ENCODE peak calls at places on chromosomes 5 and 9, in six cellular contexts. One of them, this sample, is unnamed. For H3K4me1, the result is how much of the 10 kb centered on the place peaks cover.

GRCh38 chr5:96876292-96876850 is at the start of gene ERAP2:
- DNase-seq in sigmoid colon: no peak
- DNase-seq in A549: peak
- DNase-seq in left ventricle myocardium inferior: no peak
- DNase-seq in CD8-positive, alpha-beta memory T cell: no peak
- DNase-seq in CD4-positive, alpha-beta memory T cell: peak
- DNase-seq in this sample: peak

GRCh38 chr5:92267830-92268229 is 884.7 kb upstream of the ARRDC3 start:
- DNase-seq in sigmoid colon: peak
- DNase-seq in A549: no peak
- DNase-seq in left ventricle myocardium inferior: no peak
- DNase-seq in CD8-positive, alpha-beta memory T cell: no peak
- DNase-seq in CD4-positive, alpha-beta memory T cell: peak
- DNase-seq in this sample: no peak

GRCh38 chr9:115241641-115242040 is 123.7 kb upstream of the TNC start:
- DNase-seq in sigmoid colon: no peak
- DNase-seq in A549: no peak
- DNase-seq in left ventricle myocardium inferior: no peak
- DNase-seq in CD8-positive, alpha-beta memory T cell: no peak
- DNase-seq in CD4-positive, alpha-beta memory T cell: no peak
- DNase-seq in this sample: no peak

GRCh38 chr9:115335441-115335840 is 217.5 kb upstream of the TNC start:
- DNase-seq in sigmoid colon: no peak
- DNase-seq in A549: no peak
- DNase-seq in left ventricle myocardium inferior: no peak
- DNase-seq in CD8-positive, alpha-beta memory T cell: no peak
- DNase-seq in CD4-positive, alpha-beta memory T cell: no peak
- DNase-seq in this sample: no peak

GRCh38 chr5:96893342-96893741 is 17.0 kb downstream of the ERAP2 start:
- DNase-seq in sigmoid colon: no peak
- DNase-seq in A549: no peak
- DNase-seq in left ventricle myocardium inferior: no peak
- DNase-seq in CD8-positive, alpha-beta memory T cell: no peak
- DNase-seq in CD4-positive, alpha-beta memory T cell: peak
- DNase-seq in this sample: no peak

GRCh38 chr9:89489548-89490527 is 8.1 kb downstream of the SEMA4D start:
- DNase-seq in sigmoid colon: no peak
- DNase-seq in A549: no peak
- DNase-seq in left ventricle myocardium inferior: no peak
- DNase-seq in CD8-positive, alpha-beta memory T cell: no peak
- DNase-seq in CD4-positive, alpha-beta memory T cell: peak
- DNase-seq in this sample: peak

GRCh38 chr5:122493776-122494518 is 181.9 kb downstream of the SNCAIP start:
- DNase-seq in sigmoid colon: no peak
- DNase-seq in A549: no peak
- DNase-seq in left ventricle myocardium inferior: no peak
- DNase-seq in CD8-positive, alpha-beta memory T cell: no peak
- DNase-seq in CD4-positive, alpha-beta memory T cell: no peak
- DNase-seq in this sample: no peak

GRCh38 chr5:173020154-173020581 is 36.0 kb upstream of the CREBRF start:
- DNase-seq in sigmoid colon: no peak
- DNase-seq in A549: no peak
- DNase-seq in left ventricle myocardium inferior: no peak
- DNase-seq in CD8-positive, alpha-beta memory T cell: no peak
- DNase-seq in CD4-positive, alpha-beta memory T cell: no peak
- DNase-seq in this sample: no peak

GRCh38 chr9:16022228-16022627 is 469.4 kb downstream of the CCDC171 start:
- DNase-seq in sigmoid colon: no peak
- DNase-seq in A549: no peak
- DNase-seq in left ventricle myocardium inferior: no peak
- DNase-seq in CD8-positive, alpha-beta memory T cell: no peak
- DNase-seq in CD4-positive, alpha-beta memory T cell: no peak
- DNase-seq in this sample: no peak

GRCh38 chr9:97567894-97568202 is 65.3 kb downstream of the TSTD2 start:
- DNase-seq in sigmoid colon: no peak
- DNase-seq in A549: no peak
- DNase-seq in left ventricle myocardium inferior: no peak
- DNase-seq in CD8-positive, alpha-beta memory T cell: no peak
- DNase-seq in CD4-positive, alpha-beta memory T cell: no peak
- DNase-seq in this sample: no peak

GRCh38 chr5:171893290-171893890 is 107.8 kb downstream of the SMIM23 start:
- DNase-seq in sigmoid colon: no peak
- DNase-seq in A549: no peak
- DNase-seq in left ventricle myocardium inferior: no peak
- DNase-seq in CD8-positive, alpha-beta memory T cell: no peak
- DNase-seq in CD4-positive, alpha-beta memory T cell: no peak
- DNase-seq in this sample: no peak

GRCh38 chr9:129382281-129383004 is 204.4 kb upstream of the IER5L start:
- DNase-seq in sigmoid colon: peak
- DNase-seq in A549: no peak
- DNase-seq in left ventricle myocardium inferior: no peak
- DNase-seq in CD8-positive, alpha-beta memory T cell: no peak
- DNase-seq in CD4-positive, alpha-beta memory T cell: no peak
- DNase-seq in this sample: no peak

GRCh38 chr5:123610209-123610608 is 98.2 kb downstream of the CSNK1G3 start:
- DNase-seq in sigmoid colon: no peak
- DNase-seq in A549: no peak
- DNase-seq in left ventricle myocardium inferior: no peak
- DNase-seq in CD8-positive, alpha-beta memory T cell: no peak
- DNase-seq in CD4-positive, alpha-beta memory T cell: no peak
- DNase-seq in this sample: no peak

GRCh38 chr5:135272311-135272805 is 126.7 kb downstream of the MACROH2A1 start:
- DNase-seq in sigmoid colon: no peak
- DNase-seq in A549: no peak
- DNase-seq in left ventricle myocardium inferior: no peak
- DNase-seq in CD8-positive, alpha-beta memory T cell: no peak
- DNase-seq in CD4-positive, alpha-beta memory T cell: no peak
- DNase-seq in this sample: no peak

GRCh38 chr5:138610468-138611294 is 35.5 kb upstream of the HSPA9 start:
- DNase-seq in sigmoid colon: peak
- DNase-seq in A549: peak
- DNase-seq in left ventricle myocardium inferior: peak
- DNase-seq in CD8-positive, alpha-beta memory T cell: no peak
- DNase-seq in CD4-positive, alpha-beta memory T cell: no peak
- DNase-seq in this sample: no peak

GRCh38 chr9:135074354-135075233 is 12.9 kb upstream of the OLFM1 start:
- DNase-seq in sigmoid colon: peak
- DNase-seq in A549: no peak
- DNase-seq in left ventricle myocardium inferior: no peak
- DNase-seq in CD8-positive, alpha-beta memory T cell: no peak
- DNase-seq in CD4-positive, alpha-beta memory T cell: no peak
- DNase-seq in this sample: no peak

GRCh38 chr9:14515564-14516198 is 177.6 kb downstream of the ZDHHC21 start:
- DNase-seq in sigmoid colon: peak
- DNase-seq in A549: no peak
- DNase-seq in left ventricle myocardium inferior: no peak
- DNase-seq in CD8-positive, alpha-beta memory T cell: no peak
- DNase-seq in CD4-positive, alpha-beta memory T cell: no peak
- DNase-seq in this sample: no peak

GRCh38 chr5:178106086-178106485 is 7.2 kb upstream of the N4BP3 start:
- DNase-seq in sigmoid colon: no peak
- DNase-seq in A549: no peak
- DNase-seq in left ventricle myocardium inferior: no peak
- DNase-seq in CD8-positive, alpha-beta memory T cell: no peak
- DNase-seq in CD4-positive, alpha-beta memory T cell: no peak
- DNase-seq in this sample: no peak

GRCh38 chr9:114177423-114178064 is 22.2 kb downstream of the COL27A1 start:
- DNase-seq in sigmoid colon: no peak
- DNase-seq in A549: no peak
- DNase-seq in left ventricle myocardium inferior: no peak
- DNase-seq in CD8-positive, alpha-beta memory T cell: no peak
- DNase-seq in CD4-positive, alpha-beta memory T cell: no peak
- DNase-seq in this sample: no peak

GRCh38 chr9:2262809-2263510 is 247.8 kb downstream of the SMARCA2 start:
- DNase-seq in sigmoid colon: no peak
- DNase-seq in A549: no peak
- DNase-seq in left ventricle myocardium inferior: no peak
- DNase-seq in CD8-positive, alpha-beta memory T cell: no peak
- DNase-seq in CD4-positive, alpha-beta memory T cell: no peak
- DNase-seq in this sample: no peak

GRCh38 chr5:10304932-10305331 is 2.8 kb downstream of the CMBL start:
- DNase-seq in sigmoid colon: no peak
- DNase-seq in A549: peak
- DNase-seq in left ventricle myocardium inferior: no peak
- DNase-seq in CD8-positive, alpha-beta memory T cell: no peak
- DNase-seq in CD4-positive, alpha-beta memory T cell: no peak
- DNase-seq in this sample: no peak

GRCh38 chr5:74028406-74028805 is 402.4 kb downstream of the ARHGEF28 start:
- DNase-seq in sigmoid colon: no peak
- DNase-seq in A549: no peak
- DNase-seq in left ventricle myocardium inferior: no peak
- DNase-seq in CD8-positive, alpha-beta memory T cell: no peak
- DNase-seq in CD4-positive, alpha-beta memory T cell: no peak
- DNase-seq in this sample: no peak

GRCh38 chr5:134142806-134143205 is 28.3 kb downstream of the TCF7 start:
- DNase-seq in sigmoid colon: peak
- DNase-seq in A549: no peak
- DNase-seq in left ventricle myocardium inferior: no peak
- DNase-seq in CD8-positive, alpha-beta memory T cell: no peak
- DNase-seq in CD4-positive, alpha-beta memory T cell: no peak
- DNase-seq in this sample: no peak

GRCh38 chr5:36090033-36090432 is 23.4 kb upstream of the UGT3A2 start:
- DNase-seq in sigmoid colon: no peak
- DNase-seq in A549: peak
- DNase-seq in left ventricle myocardium inferior: no peak
- DNase-seq in CD8-positive, alpha-beta memory T cell: no peak
- DNase-seq in CD4-positive, alpha-beta memory T cell: no peak
- DNase-seq in this sample: peak

GRCh38 chr5:17260549-17260948 is 43.1 kb downstream of the BASP1 start:
- DNase-seq in sigmoid colon: no peak
- DNase-seq in A549: no peak
- DNase-seq in left ventricle myocardium inferior: no peak
- DNase-seq in CD8-positive, alpha-beta memory T cell: no peak
- DNase-seq in CD4-positive, alpha-beta memory T cell: no peak
- DNase-seq in this sample: no peak

GRCh38 chr5:55440188-55440646 is 94.5 kb downstream of the PLPP1 start:
- DNase-seq in sigmoid colon: peak
- DNase-seq in A549: no peak
- DNase-seq in left ventricle myocardium inferior: no peak
- DNase-seq in CD8-positive, alpha-beta memory T cell: no peak
- DNase-seq in CD4-positive, alpha-beta memory T cell: no peak
- DNase-seq in this sample: no peak
- H3K4me1 ChIP-seq in sigmoid colon: half or more
- H3K4me1 ChIP-seq in A549: under half
- H3K4me1 ChIP-seq in left ventricle myocardium inferior: half or more
- H3K4me1 ChIP-seq in CD8-positive, alpha-beta memory T cell: under half
- H3K4me1 ChIP-seq in CD4-positive, alpha-beta memory T cell: under half
- H3K4me1 ChIP-seq in this sample: under half

GRCh38 chr9:121958530-121958929 is 134.6 kb downstream of the TTLL11 start:
- DNase-seq in sigmoid colon: no peak
- DNase-seq in A549: no peak
- DNase-seq in left ventricle myocardium inferior: no peak
- DNase-seq in CD8-positive, alpha-beta memory T cell: no peak
- DNase-seq in CD4-positive, alpha-beta memory T cell: no peak
- DNase-seq in this sample: no peak
- H3K4me1 ChIP-seq in sigmoid colon: under half
- H3K4me1 ChIP-seq in A549: under half
- H3K4me1 ChIP-seq in left ventricle myocardium inferior: under half
- H3K4me1 ChIP-seq in CD8-positive, alpha-beta memory T cell: under half
- H3K4me1 ChIP-seq in CD4-positive, alpha-beta memory T cell: under half
- H3K4me1 ChIP-seq in this sample: under half

DNA sequence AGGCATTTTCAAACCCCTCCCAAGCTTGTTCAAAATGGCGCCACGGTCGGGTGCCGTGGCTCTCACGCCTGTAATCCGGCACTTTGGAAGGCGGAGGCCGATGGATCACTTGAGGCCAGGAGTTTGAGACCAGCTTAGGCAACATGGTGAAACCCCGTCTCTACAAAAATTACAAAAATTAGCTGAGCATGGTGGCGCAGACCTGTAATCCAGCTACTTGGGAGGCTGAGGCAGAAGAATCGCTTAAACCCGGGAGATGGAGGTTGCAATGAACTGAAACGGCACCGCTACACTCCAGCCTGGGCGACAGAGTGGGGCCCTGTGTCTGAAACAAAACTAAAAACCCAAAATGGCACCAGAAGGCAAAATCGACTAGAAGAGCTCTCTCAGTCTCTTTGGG is 142.0 kb downstream of the MTX3 start:
- DNase-seq in sigmoid colon: no peak
- DNase-seq in A549: no peak
- DNase-seq in left ventricle myocardium inferior: no peak
- DNase-seq in CD8-positive, alpha-beta memory T cell: no peak
- DNase-seq in CD4-positive, alpha-beta memory T cell: no peak
- DNase-seq in this sample: no peak
- H3K4me1 ChIP-seq in sigmoid colon: under half
- H3K4me1 ChIP-seq in A549: under half
- H3K4me1 ChIP-seq in left ventricle myocardium inferior: under half
- H3K4me1 ChIP-seq in CD8-positive, alpha-beta memory T cell: under half
- H3K4me1 ChIP-seq in CD4-positive, alpha-beta memory T cell: under half
- H3K4me1 ChIP-seq in this sample: under half

DNA sequence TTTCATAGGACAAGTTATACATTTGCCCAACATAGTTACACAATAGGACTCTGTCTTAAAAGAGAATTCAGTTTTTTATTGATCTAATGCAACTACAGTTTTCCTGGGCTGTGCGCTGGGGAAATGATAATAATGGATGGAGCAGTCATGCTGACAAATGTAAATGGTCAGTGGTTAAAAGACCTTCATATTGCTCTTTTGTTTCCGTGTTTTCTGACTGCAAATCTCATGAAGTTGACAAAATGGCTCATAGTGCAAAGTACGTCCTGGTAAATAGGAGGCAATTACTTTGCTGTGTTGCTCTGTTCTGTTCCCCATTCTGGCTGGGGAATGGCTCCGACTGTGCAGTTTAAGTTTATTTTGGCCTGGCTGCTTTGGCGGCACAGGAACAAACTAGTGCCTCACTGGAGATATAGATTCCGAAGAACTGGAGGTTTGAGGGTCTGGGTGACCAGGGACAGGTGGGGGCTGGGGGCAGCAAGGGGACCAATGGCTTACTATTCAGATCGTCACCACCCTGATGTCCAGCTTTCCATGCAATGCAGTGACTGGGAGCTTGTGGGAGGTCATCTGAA is 54.3 kb downstream of the PTTG1 start:
- DNase-seq in sigmoid colon: no peak
- DNase-seq in A549: no peak
- DNase-seq in left ventricle myocardium inferior: no peak
- DNase-seq in CD8-positive, alpha-beta memory T cell: no peak
- DNase-seq in CD4-positive, alpha-beta memory T cell: no peak
- DNase-seq in this sample: no peak
- H3K4me1 ChIP-seq in sigmoid colon: under half
- H3K4me1 ChIP-seq in A549: under half
- H3K4me1 ChIP-seq in left ventricle myocardium inferior: under half
- H3K4me1 ChIP-seq in CD8-positive, alpha-beta memory T cell: under half
- H3K4me1 ChIP-seq in CD4-positive, alpha-beta memory T cell: half or more
- H3K4me1 ChIP-seq in this sample: under half

GRCh38 chr5:150066436-150066835 is 19.9 kb downstream of the CSF1R start:
- DNase-seq in sigmoid colon: peak
- DNase-seq in A549: no peak
- DNase-seq in left ventricle myocardium inferior: no peak
- DNase-seq in CD8-positive, alpha-beta memory T cell: no peak
- DNase-seq in CD4-positive, alpha-beta memory T cell: no peak
- DNase-seq in this sample: no peak
- H3K4me1 ChIP-seq in sigmoid colon: under half
- H3K4me1 ChIP-seq in A549: under half
- H3K4me1 ChIP-seq in left ventricle myocardium inferior: under half
- H3K4me1 ChIP-seq in CD8-positive, alpha-beta memory T cell: under half
- H3K4me1 ChIP-seq in CD4-positive, alpha-beta memory T cell: under half
- H3K4me1 ChIP-seq in this sample: under half

This sample was measured in HAP-1.